ENCODE peak calls at places on chromosome 20, in five cellular contexts. J, B, U, C and Z are unnamed samples.

GRCh38 chr20:23195635-23196034 is 109.5 kb upstream of the CD93 start:
- DNase-seq in J (no peak), U (no peak), C (no peak), B (no peak), Z (no peak)

GRCh38 chr20:34540596-34541263 is 17.8 kb upstream of the MAP1LC3A start:
- DNase-seq in C (no peak), U (no peak), J (no peak), B (no peak), Z (no peak)

GRCh38 chr20:58366016-58366415 is 23.0 kb upstream of the VAPB start:
- DNase-seq in C (no peak), J (no peak), B (no peak), U (peak), Z (no peak)

GRCh38 chr20:7883309-7883708 is 56.9 kb downstream of the HAO1 start:
- DNase-seq in U (no peak), C (no peak), B (no peak), J (no peak), Z (no peak)

GRCh38 chr20:62214067-62214466 is 6.0 kb downstream of the HRH3 start:
- DNase-seq in U (no peak), C (no peak), B (no peak), J (no peak), Z (no peak)

GRCh38 chr20:30892704-30893345 is 364.6 kb upstream of the DEFB115 start:
- DNase-seq in B (no peak), J (no peak), C (no peak), U (no peak), Z (no peak)

GRCh38 chr20:25070821-25071473 is 11.0 kb downstream of the VSX1 start:
- DNase-seq in B (no peak), C (no peak), U (no peak), J (no peak), Z (no peak)

GRCh38 chr20:44746367-44747165 is 901 bp downstream of the KCNK15 start:
- DNase-seq in U (no peak), J (no peak), B (no peak), C (no peak), Z (no peak)

GRCh38 chr20:25037288-25038102 is 20.4 kb downstream of the ACSS1 start:
- DNase-seq in U (no peak), B (no peak), J (no peak), C (no peak), Z (no peak)

GRCh38 chr20:3818155-3819151 is 1.9 kb upstream of the AP5S1 start:
- DNase-seq in B (no peak), C (no peak), J (peak), U (no peak), Z (peak)

GRCh38 chr20:40654876-40655275 is 34.2 kb downstream of the MAFB start:
- DNase-seq in U (no peak), B (no peak), C (no peak), J (no peak), Z (no peak)

GRCh38 chr20:1034420-1034799 is 32.3 kb upstream of the RSPO4 start:
- DNase-seq in C (no peak), U (no peak), B (no peak), J (no peak), Z (no peak)

GRCh38 chr20:5488823-5489222 is 172.1 kb upstream of the PROKR2 start:
- DNase-seq in B (no peak), C (no peak), U (no peak), J (no peak), Z (no peak)

GRCh38 chr20:35165221-35166185 is 6.4 kb upstream of the PROCR start:
- DNase-seq in C (no peak), U (no peak), J (no peak), B (no peak), Z (no peak)

GRCh38 chr20:58675146-58675584 is 17.4 kb upstream of the NPEPL1 start:
- DNase-seq in B (no peak), U (no peak), C (no peak), J (no peak), Z (no peak)

GRCh38 chr20:35021063-35021462 is 65.4 kb downstream of the MYH7B start:
- DNase-seq in U (no peak), B (no peak), C (no peak), J (no peak), Z (no peak)

GRCh38 chr20:52269327-52269726 is 77.7 kb upstream of the ZFP64 start:
- DNase-seq in C (no peak), B (no peak), J (no peak), U (no peak), Z (no peak)

GRCh38 chr20:50478162-50479036 is 31.8 kb upstream of the PTPN1 start:
- DNase-seq in U (peak), B (peak), J (peak), C (no peak), Z (peak)

GRCh38 chr20:59439243-59439642 is 138.8 kb downstream of the EDN3 start:
- DNase-seq in J (no peak), U (no peak), B (no peak), C (no peak), Z (no peak)

GRCh38 chr20:32535316-32535952 is 49.7 kb downstream of the NOL4L start:
- DNase-seq in J (no peak), U (no peak), C (no peak), B (no peak), Z (no peak)

GRCh38 chr20:58558483-58559367 is 43.5 kb upstream of the APCDD1L start:
- DNase-seq in B (no peak), J (no peak), C (no peak), U (no peak), Z (no peak)